ENCODE peak calls at places on chromosomes 12 and 14, in ten cellular contexts. Z is sigmoid colon, C is suprapubic skin, N is HCT116, G is transverse colon, T is endothelial cell of umbilical vein, E is prostate gland, I is stomach, X is GM23338, K is GM12891. L is an unnamed sample.

GRCh38 chr12:21962236-21962635 is 21.0 kb upstream of the ABCC9 start:
- DNase-seq in Z (no peak), C (no peak), N (no peak), G (no peak), T (no peak), E (no peak), I (no peak), X (no peak), K (no peak), L (no peak)

GRCh38 chr12:112939761-112940357 is 1.6 kb downstream of the OAS3 start:
- DNase-seq in Z (no peak), C (no peak), N (no peak), G (no peak), T (no peak), E (no peak), I (no peak), X (no peak), K (peak; percentile 51), L (peak; percentile 44)

GRCh38 chr14:91945776-91946305 is 1.7 kb downstream of the FBLN5 start:
- DNase-seq in Z (no peak), C (no peak), N (no peak), G (no peak), T (peak; percentile 49), E (no peak), I (no peak), X (no peak), K (no peak), L (no peak)

GRCh38 chr14:54503476-54503875 is 6.2 kb upstream of the CGRRF1 start:
- DNase-seq in Z (no peak), C (no peak), N (peak; percentile 45), G (no peak), T (peak; percentile 37), E (no peak), I (no peak), X (peak; percentile 34), K (no peak), L (no peak)

GRCh38 chr12:57094194-57095160 is 5.6 kb downstream of the NAB2 start:
- DNase-seq in Z (no peak), C (peak; percentile 60), N (no peak), G (no peak), T (no peak), E (peak; percentile 66), I (peak; percentile 3), X (no peak), K (no peak), L (no peak)

GRCh38 chr12:109255377-109255776 is 53.7 kb downstream of the FOXN4 start:
- DNase-seq in Z (peak; percentile 53), C (no peak), N (no peak), G (no peak), T (no peak), E (no peak), I (no peak), X (peak; percentile 70), K (no peak), L (no peak)

GRCh38 chr14:68363841-68364711 is 428.8 kb downstream of the ZFP36L1 start:
- DNase-seq in Z (peak; percentile 74), C (no peak), N (no peak), G (peak; percentile 26), T (peak; percentile 56), E (no peak), I (no peak), X (peak; percentile 85), K (no peak), L (no peak)

GRCh38 chr14:89458713-89459112 is 41.7 kb upstream of the FOXN3 start:
- DNase-seq in Z (peak; percentile 18), C (no peak), N (no peak), G (no peak), T (no peak), E (no peak), I (no peak), X (no peak), K (no peak), L (no peak)

GRCh38 chr14:70906785-70907171 is 481 bp upstream of the PCNX1 start:
- DNase-seq in Z (no peak), C (no peak), N (no peak), G (no peak), T (peak; percentile 57), E (peak; percentile 8), I (no peak), X (no peak), K (no peak), L (no peak)

GRCh38 chr14:58131386-58131785 is 20.6 kb downstream of the ARMH4 start:
- DNase-seq in Z (no peak), C (no peak), N (no peak), G (no peak), T (no peak), E (no peak), I (no peak), X (peak; percentile 9), K (no peak), L (no peak)

GRCh38 chr12:459430-460258 is at the start of gene B4GALNT3:
- DNase-seq in Z (no peak), C (no peak), N (peak; percentile 54), G (peak; percentile 70), T (no peak), E (peak; percentile 54), I (peak; percentile 83), X (peak; percentile 81), K (peak; percentile 53), L (peak; percentile 51)

GRCh38 chr14:53619625-53620324 is 336.9 kb downstream of the BMP4 start:
- DNase-seq in Z (no peak), C (no peak), N (no peak), G (no peak), T (no peak), E (no peak), I (no peak), X (no peak), K (no peak), L (no peak)

GRCh38 chr14:105089746-105090492 is 24.7 kb upstream of the GPR132 start:
- DNase-seq in Z (peak; percentile 66), C (peak; percentile 53), N (no peak), G (no peak), T (no peak), E (no peak), I (no peak), X (no peak), K (no peak), L (no peak)

GRCh38 chr14:105090493-105091334 is 25.5 kb upstream of the GPR132 start:
- DNase-seq in Z (peak; percentile 87), C (peak; percentile 93), N (peak; percentile 71), G (peak; percentile 91), T (peak; percentile 78), E (peak; percentile 75), I (peak; percentile 90), X (peak; percentile 93), K (peak; percentile 77), L (peak; percentile 71)

GRCh38 chr14:105092912-105093425 is 27.7 kb upstream of the GPR132 start:
- DNase-seq in Z (peak; percentile 82), C (peak; percentile 76), N (no peak), G (peak; percentile 76), T (peak; percentile 35), E (peak; percentile 73), I (peak; percentile 70), X (no peak), K (peak; percentile 70), L (peak; percentile 69)

GRCh38 chr14:105092124-105092911 is 27.1 kb upstream of the GPR132 start:
- DNase-seq in Z (peak; percentile 84), C (peak; percentile 77), N (no peak), G (peak; percentile 81), T (no peak), E (no peak), I (peak; percentile 46), X (peak; percentile 41), K (no peak), L (no peak)

DNA sequence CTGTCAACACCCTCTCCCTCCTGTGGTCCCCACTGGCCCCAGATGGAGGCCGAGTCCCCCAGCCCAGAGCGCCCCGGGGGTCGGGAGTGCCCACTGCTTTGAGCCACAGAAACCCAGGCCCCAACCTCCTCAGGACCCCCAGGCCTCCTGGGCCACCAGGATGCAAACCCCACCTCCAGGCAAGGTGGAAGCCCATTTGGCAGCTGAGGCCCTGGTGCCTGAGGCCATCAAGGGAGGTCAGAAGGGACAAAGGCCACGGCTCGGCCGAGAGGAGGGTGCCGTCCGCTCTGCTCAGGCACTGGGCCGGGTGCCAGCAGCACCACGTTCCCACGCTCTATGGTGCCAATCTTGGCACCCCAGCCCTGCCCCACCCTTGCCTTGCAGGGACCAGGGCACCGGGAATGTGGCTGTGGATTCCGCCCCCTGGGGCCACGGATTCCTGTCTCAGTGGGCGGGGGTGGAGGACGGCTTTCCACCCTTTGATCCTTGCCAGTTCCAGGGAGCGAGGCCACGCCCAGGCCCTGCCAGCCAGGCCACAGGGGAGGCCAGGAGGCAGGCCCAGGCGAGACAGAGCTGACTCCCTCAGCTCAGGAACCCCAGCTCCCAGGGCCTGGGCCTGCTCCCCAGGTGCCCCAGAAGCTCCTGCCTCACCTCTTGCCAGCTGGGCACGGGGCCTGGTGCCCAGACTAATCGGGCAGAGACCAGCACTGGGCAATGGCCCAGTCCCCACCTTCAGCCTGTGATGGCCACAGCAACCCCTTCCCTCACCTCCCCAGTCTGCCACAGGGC is 26.3 kb upstream of the GPR132 start:
- DNase-seq in Z (peak; percentile 87), C (peak; percentile 84), N (peak; percentile 77), G (peak; percentile 94), T (no peak), E (peak; percentile 87), I (peak; percentile 94), X (no peak), K (no peak), L (no peak)
- TF ChIP-seq POLR2AphosphoS5 in Z (no peak), C (peak; percentile 88), N (peak; percentile 72), G (peak; percentile 78), T (no peak), E (peak; percentile 78), I (no peak), X (no peak), K (no peak), L (no peak)

GRCh38 chr12:32402170-32402569 is 2.8 kb downstream of the FGD4 start:
- DNase-seq in Z (no peak), C (no peak), N (no peak), G (no peak), T (no peak), E (no peak), I (no peak), X (no peak), K (no peak), L (no peak)
- TF ChIP-seq POLR2AphosphoS5 in Z (no peak), C (no peak), N (no peak), G (no peak), T (no peak), E (no peak), I (no peak), X (no peak), K (no peak), L (no peak)

DNA sequence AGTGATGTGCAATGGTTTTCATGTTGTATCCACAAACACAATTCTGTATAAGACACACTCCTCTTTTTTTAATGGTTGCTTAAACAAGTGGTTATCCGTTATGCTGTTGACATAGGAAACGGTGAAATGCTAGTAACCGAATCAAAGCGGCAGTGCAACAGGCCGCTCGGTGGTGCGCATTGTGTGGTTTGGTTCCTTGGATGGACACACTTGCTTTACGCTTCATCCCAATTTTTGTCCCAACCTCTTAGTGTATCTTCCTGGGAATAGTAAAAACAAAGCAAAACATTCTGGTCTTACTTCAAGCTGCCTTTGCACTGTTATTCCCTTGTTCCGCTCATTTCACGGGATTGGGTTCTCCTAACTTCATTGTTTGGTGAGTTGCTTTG is 625 bp upstream of the PTGER2 start:
- DNase-seq in Z (no peak), C (no peak), N (no peak), G (no peak), T (peak; percentile 3), E (no peak), I (no peak), X (peak; percentile 11), K (no peak), L (no peak)
- TF ChIP-seq POLR2AphosphoS5 in Z (no peak), C (no peak), N (no peak), G (no peak), T (no peak), E (no peak), I (no peak), X (no peak), K (no peak), L (no peak)

GRCh38 chr12:95218164-95218851 is 701 bp downstream of the VEZT start:
- DNase-seq in Z (no peak), C (no peak), N (no peak), G (peak; percentile 82), T (peak; percentile 81), E (no peak), I (no peak), X (no peak), K (no peak), L (no peak)
- TF ChIP-seq POLR2AphosphoS5 in Z (peak; percentile 61), C (peak; percentile 7), N (no peak), G (no peak), T (no peak), E (no peak), I (no peak), X (no peak), K (no peak), L (no peak)